ENCODE peak calls at places on chromosomes 3 and 15, in ten cellular contexts. Y is activated CD8-positive, alpha-beta T cell treated with anti-CD3 and anti-CD28 coated beads for 36 hours; V is NCI-H69; A is nucleus accumbens; C is HuH-7; H is T-helper 9 cell; K is AG09319; I is activated B cell treated with CpG ODN at 0.5 μM for 24 hours; S is choroid plexus epithelial cell; M is stimulated activated CD4-positive, alpha-beta T cell treated with anti-CD3 and anti-CD28 coated beads, TNF-alpha, amount 100 ng/mL, for 4 hours. N is an unnamed sample.

GRCh38 chr15:52256930-52257733 is 38.5 kb downstream of the MYO5C start:
- DNase-seq in Y (peak; percentile 50), V (no peak), A (no peak), C (no peak), H (no peak), K (no peak), I (no peak), S (no peak), M (no peak), N (peak; percentile 10)

GRCh38 chr3:78003090-78003489 is 963.2 kb downstream of the ROBO2 start:
- DNase-seq in Y (no peak), V (no peak), A (no peak), C (no peak), H (no peak), K (no peak), I (no peak), S (peak; percentile 2), M (no peak), N (peak; percentile 1)

GRCh38 chr3:187139126-187139894 is at the start of gene RPL39L:
- DNase-seq in Y (peak; percentile 96), V (peak; percentile 52), A (peak; percentile 24), C (peak; percentile 76), H (peak; percentile 89), K (peak; percentile 27), I (peak; percentile 95), S (peak; percentile 88), M (peak; percentile 89), N (peak; percentile 92)

GRCh38 chr3:133928903-133929607 is 33.4 kb upstream of the RAB6B start:
- DNase-seq in Y (no peak), V (no peak), A (no peak), C (no peak), H (no peak), K (no peak), I (no peak), S (no peak), M (no peak), N (no peak)

GRCh38 chr15:93829115-93829849 is 402.1 kb upstream of the MCTP2 start:
- DNase-seq in Y (no peak), V (peak; percentile 21), A (peak; percentile 13), C (no peak), H (no peak), K (no peak), I (no peak), S (peak; percentile 58), M (no peak), N (peak; percentile 89)

GRCh38 chr3:98644168-98644567 is 50.8 kb upstream of the CPOX start:
- DNase-seq in Y (no peak), V (no peak), A (no peak), C (no peak), H (no peak), K (no peak), I (no peak), S (no peak), M (no peak), N (no peak)

GRCh38 chr15:37134699-37135131 is 34.4 kb upstream of the MEIS2 start:
- DNase-seq in Y (no peak), V (peak; percentile 78), A (no peak), C (peak; percentile 6), H (no peak), K (no peak), I (no peak), S (peak; percentile 67), M (no peak), N (peak; percentile 64)

GRCh38 chr3:48927928-48928327 is 9.3 kb downstream of the ARIH2 start:
- DNase-seq in Y (no peak), V (no peak), A (no peak), C (no peak), H (no peak), K (no peak), I (no peak), S (peak; percentile 29), M (no peak), N (no peak)

GRCh38 chr3:197592361-197593045 is 36.7 kb upstream of the BDH1 start:
- DNase-seq in Y (peak; percentile 84), V (no peak), A (no peak), C (no peak), H (no peak), K (no peak), I (no peak), S (no peak), M (no peak), N (no peak)

GRCh38 chr15:76994496-76994895 is 430 bp upstream of the PSTPIP1 start:
- DNase-seq in Y (peak; percentile 56), V (no peak), A (no peak), C (no peak), H (no peak), K (no peak), I (no peak), S (no peak), M (no peak), N (no peak)

GRCh38 chr3:195095035-195095703 is 175.8 kb downstream of the XXYLT1 start:
- DNase-seq in Y (no peak), V (peak; percentile 42), A (no peak), C (no peak), H (no peak), K (no peak), I (peak; percentile 50), S (no peak), M (no peak), N (peak; percentile 5)

GRCh38 chr15:84826369-84826823 is 9.2 kb downstream of the ALPK3 start:
- DNase-seq in Y (peak; percentile 52), V (peak; percentile 31), A (no peak), C (peak; percentile 89), H (no peak), K (no peak), I (no peak), S (peak; percentile 31), M (no peak), N (peak; percentile 60)

GRCh38 chr3:12938258-12938711 is 96.9 kb upstream of the RPL32 start:
- DNase-seq in Y (no peak), V (no peak), A (no peak), C (no peak), H (no peak), K (no peak), I (no peak), S (peak; percentile 26), M (no peak), N (no peak)

GRCh38 chr3:70703305-70704102 is 391.1 kb upstream of the MDFIC2 start:
- DNase-seq in Y (no peak), V (peak; percentile 4), A (no peak), C (no peak), H (no peak), K (no peak), I (no peak), S (no peak), M (no peak), N (peak; percentile 0)

GRCh38 chr15:73985101-73985873 is 6.8 kb downstream of the STOML1 start:
- DNase-seq in Y (no peak), V (no peak), A (no peak), C (no peak), H (no peak), K (no peak), I (no peak), S (peak; percentile 64), M (no peak), N (no peak)

GRCh38 chr3:25429960-25430941 is 2.2 kb downstream of the RARB start:
- DNase-seq in Y (no peak), V (peak; percentile 29), A (no peak), C (no peak), H (no peak), K (no peak), I (no peak), S (peak; percentile 60), M (no peak), N (no peak)